ENCODE peak calls at places on chromosomes 13 and 19, in ten cellular contexts. G is pulmonary artery endothelial cell; P is stimulated activated effector memory CD8-positive, alpha-beta T cell treated with anti-CD3 and anti-CD28 coated beads, Interleukin-12 subunit alpha, Interleukin-12 subunit beta, amount 100 ng/mL, for 72 hours; K is NCI-H1105; E is fibroblast of mammary gland; Z is activated naive CD8-positive, alpha-beta T cell treated with anti-CD3 and anti-CD28 coated beads for 36 hours; I is NCI-H1092 treated with DMSO at 0.1 percent for 48 hours; H is sciatic nerve; X is hepatic stellate cell; D is RCC 7860. W is an unnamed sample.

GRCh38 chr19:52941941-52942370 is 18.7 kb upstream of the ZNF888 start:
- DNase-seq in G (no peak), P (peak), K (peak), E (peak), Z (peak), I (no peak), H (no peak), X (no peak), D (no peak), W (no peak)

GRCh38 chr13:21557995-21558394 is 46.0 kb downstream of the MICU2 start:
- DNase-seq in G (no peak), P (no peak), K (no peak), E (peak), Z (no peak), I (no peak), H (no peak), X (peak), D (no peak), W (no peak)

GRCh38 chr13:101416181-101417042 is at the start of gene NALCN:
- DNase-seq in G (no peak), P (no peak), K (peak), E (no peak), Z (no peak), I (peak), H (peak), X (peak), D (no peak), W (no peak)

GRCh38 chr13:98254541-98254940 is 77.5 kb upstream of the RNF113B start:
- DNase-seq in G (no peak), P (no peak), K (no peak), E (peak), Z (no peak), I (no peak), H (no peak), X (no peak), D (no peak), W (no peak)

GRCh38 chr19:35153701-35154534 is 617 bp upstream of the FXYD5 start:
- DNase-seq in G (no peak), P (peak), K (peak), E (no peak), Z (peak), I (no peak), H (no peak), X (no peak), D (no peak), W (peak)

GRCh38 chr19:8500158-8500557 is 2.3 kb downstream of the PRAM1 start:
- DNase-seq in G (no peak), P (no peak), K (no peak), E (no peak), Z (no peak), I (no peak), H (no peak), X (no peak), D (no peak), W (no peak)

GRCh38 chr19:35484637-35485036 is 5.6 kb downstream of the KRTDAP start:
- DNase-seq in G (no peak), P (no peak), K (no peak), E (no peak), Z (no peak), I (no peak), H (no peak), X (no peak), D (no peak), W (no peak)

GRCh38 chr19:42344336-42344893 is 19.0 kb downstream of the MEGF8 start:
- DNase-seq in G (no peak), P (no peak), K (no peak), E (no peak), Z (no peak), I (no peak), H (no peak), X (no peak), D (no peak), W (no peak)

GRCh38 chr19:51441410-51442390 is 16.6 kb downstream of the SIGLEC8 start:
- DNase-seq in G (no peak), P (peak), K (no peak), E (peak), Z (peak), I (no peak), H (no peak), X (no peak), D (peak), W (peak)

GRCh38 chr13:25046274-25046984 is 49.5 kb upstream of the PABPC3 start:
- DNase-seq in G (no peak), P (no peak), K (no peak), E (no peak), Z (no peak), I (no peak), H (no peak), X (no peak), D (no peak), W (no peak)

GRCh38 chr13:24747248-24748151 is 16.5 kb upstream of the RNF17 start:
- DNase-seq in G (no peak), P (no peak), K (no peak), E (no peak), Z (peak), I (no peak), H (no peak), X (no peak), D (no peak), W (no peak)

GRCh38 chr13:36778083-36778671 is 40.8 kb upstream of the RFXAP start:
- DNase-seq in G (no peak), P (no peak), K (no peak), E (peak), Z (no peak), I (no peak), H (no peak), X (peak), D (peak), W (no peak)

GRCh38 chr13:95800455-95800854 is 123.5 kb downstream of the DNAJC3 start:
- DNase-seq in G (no peak), P (no peak), K (no peak), E (no peak), Z (no peak), I (no peak), H (no peak), X (no peak), D (no peak), W (no peak)

GRCh38 chr19:4327252-4327876 is 11.3 kb downstream of the STAP2 start:
- DNase-seq in G (no peak), P (peak), K (no peak), E (peak), Z (peak), I (no peak), H (peak), X (no peak), D (no peak), W (peak)

GRCh38 chr19:5470264-5470671 is 15.1 kb downstream of the ZNRF4 start:
- DNase-seq in G (no peak), P (no peak), K (no peak), E (no peak), Z (no peak), I (no peak), H (no peak), X (no peak), D (no peak), W (no peak)

GRCh38 chr19:5621311-5621944 is 1.1 kb downstream of the SAFB2 start:
- DNase-seq in G (no peak), P (no peak), K (no peak), E (no peak), Z (no peak), I (no peak), H (no peak), X (no peak), D (no peak), W (no peak)

GRCh38 chr19:31214086-31214485 is 135.2 kb downstream of the TSHZ3 start:
- DNase-seq in G (peak), P (peak), K (no peak), E (peak), Z (peak), I (no peak), H (peak), X (peak), D (peak), W (peak)

GRCh38 chr19:39407644-39408391 is 1.2 kb downstream of the ZFP36 start:
- DNase-seq in G (no peak), P (peak), K (no peak), E (peak), Z (peak), I (no peak), H (peak), X (no peak), D (no peak), W (peak)

GRCh38 chr19:1624458-1624857 is 19.2 kb upstream of the UQCR11 start:
- DNase-seq in G (peak), P (peak), K (no peak), E (peak), Z (peak), I (no peak), H (peak), X (peak), D (no peak), W (peak)

GRCh38 chr13:112814905-112815585 is 125.2 kb downstream of the ATP11A start:
- DNase-seq in G (peak), P (no peak), K (no peak), E (no peak), Z (no peak), I (no peak), H (no peak), X (peak), D (no peak), W (no peak)

GRCh38 chr13:88303157-88303556 is 632.0 kb downstream of the SLITRK5 start:
- DNase-seq in G (no peak), P (no peak), K (no peak), E (no peak), Z (no peak), I (no peak), H (no peak), X (no peak), D (no peak), W (no peak)

GRCh38 chr19:43777163-43777700 is 3.5 kb downstream of the KCNN4 start:
- DNase-seq in G (no peak), P (no peak), K (peak), E (no peak), Z (no peak), I (peak), H (no peak), X (peak), D (peak), W (peak)

GRCh38 chr13:27005976-27006518 is 165.6 kb downstream of the USP12 start:
- DNase-seq in G (no peak), P (no peak), K (no peak), E (no peak), Z (no peak), I (no peak), H (no peak), X (no peak), D (no peak), W (no peak)

GRCh38 chr13:53045110-53045509 is 16.5 kb downstream of the OLFM4 start:
- DNase-seq in G (no peak), P (no peak), K (no peak), E (no peak), Z (no peak), I (peak), H (peak), X (no peak), D (no peak), W (no peak)

GRCh38 chr13:36919833-36920611 is at the start of gene SMAD9:
- DNase-seq in G (peak), P (no peak), K (peak), E (peak), Z (peak), I (peak), H (peak), X (peak), D (peak), W (no peak)

GRCh38 chr19:58326501-58326913 is 287 bp upstream of the ZSCAN22 start:
- DNase-seq in G (no peak), P (no peak), K (no peak), E (no peak), Z (no peak), I (no peak), H (no peak), X (no peak), D (no peak), W (no peak)

GRCh38 chr19:55113570-55114039 is 3.8 kb downstream of the PPP1R12C start:
- DNase-seq in G (peak), P (no peak), K (no peak), E (peak), Z (no peak), I (no peak), H (peak), X (peak), D (peak), W (no peak)

GRCh38 chr19:7500811-7501450 is 12.1 kb upstream of the PEX11G start:
- DNase-seq in G (no peak), P (no peak), K (peak), E (peak), Z (peak), I (peak), H (no peak), X (peak), D (no peak), W (no peak)

GRCh38 chr19:49593233-49594113 is 2.5 kb downstream of the PRR12 start:
- DNase-seq in G (peak), P (peak), K (peak), E (peak), Z (peak), I (peak), H (peak), X (peak), D (peak), W (peak)

GRCh38 chr13:48749699-48750473 is 96.2 kb downstream of the CYSLTR2 start:
- DNase-seq in G (peak), P (peak), K (no peak), E (peak), Z (peak), I (no peak), H (peak), X (peak), D (peak), W (peak)

GRCh38 chr19:3801412-3802096 is 15.4 kb upstream of the MATK start:
- DNase-seq in G (no peak), P (peak), K (peak), E (no peak), Z (peak), I (peak), H (no peak), X (no peak), D (no peak), W (peak)

W was measured in CD8-positive, alpha-beta memory T cell.